ENCODE peak calls at places on chromosomes 5 and 9, in four cellular contexts. H is AG09309, K is NCI-H1417, E is left cardiac atrium. D is an unnamed sample.

GRCh38 chr9:76560481-76560891 is 101.5 kb downstream of the GCNT1 start:
- DNase-seq in H (peak), K (no peak), E (peak), D (no peak)

GRCh38 chr5:116766470-116766947 is 191.9 kb upstream of the SEMA6A start:
- DNase-seq in H (no peak), K (no peak), E (peak), D (peak)

GRCh38 chr5:34587355-34588241 is 68.5 kb upstream of the RAI14 start:
- DNase-seq in H (no peak), K (no peak), E (no peak), D (no peak)

GRCh38 chr9:98306384-98307145 is 51.1 kb upstream of the TBC1D2 start:
- DNase-seq in H (no peak), K (peak), E (no peak), D (no peak)

GRCh38 chr9:89234636-89235035 is 56.0 kb upstream of the SHC3 start:
- DNase-seq in H (no peak), K (no peak), E (no peak), D (no peak)

GRCh38 chr9:105993051-105993854 is 298.9 kb downstream of the TMEM38B start:
- DNase-seq in H (no peak), K (peak), E (no peak), D (no peak)

GRCh38 chr5:173514666-173515065 is 101.8 kb downstream of the BOD1 start:
- DNase-seq in H (no peak), K (no peak), E (no peak), D (no peak)

GRCh38 chr5:122492675-122493074 is 180.6 kb downstream of the SNCAIP start:
- DNase-seq in H (no peak), K (peak), E (no peak), D (no peak)

GRCh38 chr9:78167356-78167755 is 68.5 kb upstream of the CEP78 start:
- DNase-seq in H (no peak), K (peak), E (no peak), D (peak)

GRCh38 chr5:56319281-56320242 is 86.4 kb upstream of the ANKRD55 start:
- DNase-seq in H (no peak), K (no peak), E (peak), D (no peak)

GRCh38 chr9:105296445-105296844 is 52.0 kb downstream of the SLC44A1 start:
- DNase-seq in H (no peak), K (no peak), E (no peak), D (no peak)

GRCh38 chr9:37034938-37035471 is 937 bp upstream of the PAX5 start:
- DNase-seq in H (no peak), K (peak), E (no peak), D (no peak)

GRCh38 chr5:173667702-173668101 is 51.3 kb upstream of the BOD1 start:
- DNase-seq in H (no peak), K (no peak), E (no peak), D (no peak)

GRCh38 chr9:114588671-114589526 is 1.3 kb downstream of the ATP6V1G1 start:
- DNase-seq in H (no peak), K (no peak), E (no peak), D (no peak)

GRCh38 chr9:130128251-130128650 is 44.0 kb upstream of the NCS1 start:
- DNase-seq in H (no peak), K (no peak), E (no peak), D (no peak)

GRCh38 chr9:129665008-129665771 is at the start of gene PRRX2:
- DNase-seq in H (no peak), K (peak), E (peak), D (no peak)

GRCh38 chr5:110477923-110478322 is 248.5 kb downstream of the TMEM232 start:
- DNase-seq in H (no peak), K (no peak), E (no peak), D (no peak)

GRCh38 chr5:147690595-147690994 is 91.9 kb downstream of the JAKMIP2 start:
- DNase-seq in H (no peak), K (peak), E (no peak), D (no peak)

GRCh38 chr9:93680445-93681315 is 104.3 kb downstream of the PHF2 start:
- DNase-seq in H (no peak), K (no peak), E (no peak), D (no peak)

GRCh38 chr5:64126202-64126601 is 39.4 kb upstream of the RNF180 start:
- DNase-seq in H (no peak), K (no peak), E (no peak), D (no peak)

GRCh38 chr9:120032639-120033038 is 547.3 kb downstream of the CDK5RAP2 start:
- DNase-seq in H (peak), K (no peak), E (no peak), D (no peak)

GRCh38 chr5:150338546-150338945 is 19.0 kb upstream of the TCOF1 start:
- DNase-seq in H (no peak), K (no peak), E (no peak), D (no peak)

GRCh38 chr9:77132991-77133390 is 44.3 kb upstream of the VPS13A start:
- DNase-seq in H (no peak), K (no peak), E (no peak), D (no peak)

GRCh38 chr5:173325091-173325698 is 3.0 kb downstream of the STC2 start:
- DNase-seq in H (no peak), K (no peak), E (no peak), D (no peak)

GRCh38 chr9:29211681-29212589 is 1638.7 kb upstream of the C9orf72 start:
- DNase-seq in H (no peak), K (peak), E (no peak), D (no peak)

GRCh38 chr9:126291925-126292324 is 34.7 kb upstream of the MVB12B start:
- DNase-seq in H (no peak), K (no peak), E (no peak), D (no peak)

GRCh38 chr9:127438394-127438793 is 12.8 kb downstream of the RPL12 start:
- DNase-seq in H (no peak), K (no peak), E (no peak), D (no peak)

GRCh38 chr9:107881625-107882300 is 392.2 kb upstream of the KLF4 start:
- DNase-seq in H (no peak), K (no peak), E (no peak), D (no peak)

GRCh38 chr5:73186976-73187375 is 14.0 kb downstream of the TMEM174 start:
- DNase-seq in H (no peak), K (no peak), E (no peak), D (no peak)

GRCh38 chr9:117679425-117679824 is 24.8 kb upstream of the TLR4 start:
- DNase-seq in H (no peak), K (no peak), E (no peak), D (no peak)

GRCh38 chr5:172065431-172066065 is 59.1 kb upstream of the FBXW11 start:
- DNase-seq in H (no peak), K (no peak), E (no peak), D (no peak)

GRCh38 chr9:115494958-115495690 is 377.2 kb upstream of the TNC start:
- DNase-seq in H (no peak), K (peak), E (no peak), D (no peak)

GRCh38 chr9:85742630-85742928 is 825 bp upstream of the AGTPBP1 start:
- DNase-seq in H (peak), K (no peak), E (no peak), D (no peak)

GRCh38 chr9:36029765-36030528 is 6.8 kb upstream of the RECK start:
- DNase-seq in H (peak), K (no peak), E (no peak), D (peak)

GRCh38 chr5:148912146-148912545 is 85.7 kb downstream of the ADRB2 start:
- DNase-seq in H (no peak), K (no peak), E (no peak), D (no peak)

GRCh38 chr9:137162505-137163100 is 7.2 kb downstream of the LRRC26 start:
- DNase-seq in H (no peak), K (peak), E (no peak), D (no peak)

GRCh38 chr5:16741007-16741406 is 124.2 kb upstream of the RETREG1 start:
- DNase-seq in H (no peak), K (peak), E (no peak), D (no peak)

D was measured in smooth muscle cell of the brain vasculature.